ENCODE peak calls at places on chromosomes 4 and X, in eight cellular contexts. U is AML-193; K is Caki2; E is stimulated activated CD8-positive, alpha-beta memory T cell treated with anti-CD3 and anti-CD28 coated beads, Interleukin-4, amount 100 ng/mL, for 4 hours; F is B cell; Y is activated CD4-positive, alpha-beta T cell treated with anti-CD3 and anti-CD28 coated beads for 1 hour; I is HuH-7; P is globus pallidus. H is an unnamed sample.

GRCh38 chrX:19772759-19773623 is 114.4 kb downstream of the SH3KBP1 start:
- DNase-seq in Y (no peak), U (no peak), K (peak; percentile 59), E (no peak), F (no peak), P (no peak), I (no peak), H (no peak)

GRCh38 chr4:57044279-57044678 is 65.6 kb downstream of the POLR2B start:
- DNase-seq in E (no peak), F (no peak), U (no peak), P (no peak), I (no peak), Y (no peak), K (no peak), H (no peak)

GRCh38 chr4:42519803-42520417 is 122.6 kb downstream of the SHISA3 start:
- DNase-seq in P (peak; percentile 48), F (peak; percentile 56), E (no peak), K (peak; percentile 7), Y (no peak), U (peak; percentile 40), I (peak; percentile 4), H (no peak)

GRCh38 chr4:1167244-1167949 is 5.0 kb downstream of the SPON2 start:
- DNase-seq in P (peak; percentile 57), F (peak; percentile 93), I (peak; percentile 79), K (peak; percentile 37), U (peak; percentile 90), Y (peak; percentile 78), E (peak; percentile 81), H (peak; percentile 57)

GRCh38 chr4:54085284-54085683 is 14.7 kb upstream of the GSX2 start:
- DNase-seq in I (no peak), Y (no peak), U (no peak), K (peak; percentile 69), F (no peak), E (no peak), P (peak; percentile 92), H (no peak)

GRCh38 chrX:37959212-37960021 is 46.9 kb upstream of the SYTL5 start:
- DNase-seq in I (peak; percentile 12), F (no peak), Y (no peak), K (peak; percentile 23), U (no peak), E (no peak), P (no peak), H (no peak)

GRCh38 chrX:97294016-97294415 is 410.3 kb downstream of the RPA4 start:
- DNase-seq in P (no peak), E (no peak), F (no peak), K (peak; percentile 1), Y (no peak), U (no peak), I (no peak), H (no peak)

GRCh38 chrX:46208225-46208854 is 336.9 kb downstream of the ZNF674 start:
- DNase-seq in U (no peak), E (no peak), I (no peak), F (no peak), Y (no peak), P (no peak), K (no peak), H (no peak)

GRCh38 chrX:131783555-131784338 is 239.4 kb upstream of the STK26 start:
- DNase-seq in E (no peak), Y (no peak), U (peak; percentile 4), F (peak; percentile 90), P (no peak), K (no peak), I (no peak), H (no peak)

GRCh38 chrX:152892999-152893605 is 4.8 kb upstream of the ZNF185 start:
- DNase-seq in K (no peak), P (no peak), Y (no peak), E (no peak), U (no peak), I (no peak), F (no peak), H (no peak)

GRCh38 chr4:107472265-107472948 is 247.6 kb downstream of the PAPSS1 start:
- DNase-seq in Y (no peak), U (no peak), K (no peak), I (no peak), F (no peak), P (no peak), E (no peak), H (no peak)

GRCh38 chrX:67717571-67717970 is 173.8 kb downstream of the AR start:
- DNase-seq in Y (no peak), I (no peak), F (no peak), P (no peak), U (no peak), E (no peak), K (no peak), H (no peak)

GRCh38 chr4:3199661-3200422 is 49.1 kb upstream of the MSANTD1 start:
- DNase-seq in K (no peak), F (no peak), Y (no peak), E (no peak), I (no peak), P (no peak), U (no peak), H (no peak)

GRCh38 chr4:158722291-158722916 is 792 bp downstream of the PPID start:
- DNase-seq in E (no peak), P (peak; percentile 38), I (peak; percentile 23), U (no peak), F (no peak), Y (no peak), K (peak; percentile 32), H (no peak)

H was measured in cerebellar nuclear complex.